ENCODE peak calls at places on chromosomes 16 and 17, in six cellular contexts. N is fibroblast of lung, E is IMR-90, H is Peyer's patch, K is uterus, F is thoracic aorta. P is an unnamed sample.

GRCh38 chr17:19322861-19323260 is 39.7 kb downstream of the B9D1 start:
- DNase-seq in K (peak; percentile 5), E (no peak), F (no peak), N (no peak), H (no peak), P (no peak)

GRCh38 chr17:61205931-61206330 is 193.7 kb upstream of the TBX2 start:
- DNase-seq in E (peak; percentile 31), N (peak; percentile 70), H (no peak), K (no peak), F (no peak), P (no peak)

GRCh38 chr17:78365561-78366108 is 5.8 kb upstream of the SOCS3 start:
- DNase-seq in H (no peak), K (no peak), E (no peak), F (no peak), N (peak; percentile 73), P (no peak)

GRCh38 chr17:19357351-19358140 is 5.0 kb downstream of the B9D1 start:
- DNase-seq in N (no peak), H (peak; percentile 39), F (no peak), E (no peak), K (no peak), P (no peak)

GRCh38 chr17:60832206-60832605 is 154.6 kb downstream of the BCAS3 start:
- DNase-seq in H (no peak), E (no peak), N (peak; percentile 46), F (no peak), K (no peak), P (no peak)

GRCh38 chr16:67800252-67801046 is 5.9 kb downstream of the RANBP10 start:
- DNase-seq in K (no peak), E (no peak), N (no peak), H (no peak), F (no peak), P (no peak)

GRCh38 chr17:28563475-28563874 is 7.8 kb downstream of the PIGS start:
- DNase-seq in K (no peak), F (no peak), H (no peak), N (peak; percentile 69), E (peak; percentile 60), P (no peak)

GRCh38 chr17:21512307-21513011 is 136.3 kb downstream of the KCNJ12 start:
- DNase-seq in N (no peak), F (no peak), K (no peak), E (no peak), H (no peak), P (no peak)

GRCh38 chr16:10838611-10839270 is 20.1 kb upstream of the TVP23A start:
- DNase-seq in K (no peak), E (no peak), N (no peak), H (no peak), F (no peak), P (peak; percentile 42)

GRCh38 chr17:58667934-58668597 is 23.8 kb downstream of the TEX14 start:
- DNase-seq in K (no peak), E (peak; percentile 49), F (no peak), N (peak; percentile 33), H (no peak), P (no peak)

GRCh38 chr17:31116167-31116566 is 21.4 kb downstream of the NF1 start:
- DNase-seq in N (no peak), F (no peak), H (no peak), E (no peak), K (no peak), P (no peak)

GRCh38 chr17:76092526-76093413 is 10.8 kb downstream of the EXOC7 start:
- DNase-seq in H (no peak), K (no peak), N (no peak), E (no peak), F (no peak), P (no peak)

GRCh38 chr16:78184554-78185183 is 85.2 kb downstream of the WWOX start:
- DNase-seq in H (no peak), K (no peak), E (peak; percentile 82), N (peak; percentile 49), F (no peak), P (no peak)

GRCh38 chr17:39058524-39058923 is 91.3 kb upstream of the FBXO47 start:
- DNase-seq in F (no peak), E (no peak), H (no peak), K (no peak), N (no peak), P (no peak)

GRCh38 chr17:49548506-49549310 is 27.0 kb upstream of the NXPH3 start:
- DNase-seq in E (peak; percentile 30), K (no peak), F (no peak), N (peak; percentile 26), H (no peak), P (peak; percentile 69)

GRCh38 chr16:51971184-51971583 is 575.8 kb downstream of the TOX3 start:
- DNase-seq in N (no peak), F (no peak), H (no peak), K (no peak), E (peak; percentile 52), P (no peak)

GRCh38 chr17:69999253-69999652 is 75.8 kb upstream of the KCNJ16 start:
- DNase-seq in F (no peak), N (no peak), H (no peak), E (no peak), K (no peak), P (no peak)

GRCh38 chr17:81049973-81050551 is 15.1 kb downstream of the BAIAP2 start:
- DNase-seq in F (no peak), E (no peak), H (peak; percentile 68), K (no peak), N (peak; percentile 91), P (peak; percentile 87)

GRCh38 chr16:23368469-23368868 is 66.4 kb downstream of the SCNN1B start:
- DNase-seq in E (peak; percentile 12), K (no peak), N (peak; percentile 7), F (no peak), H (no peak), P (no peak)

GRCh38 chr16:15055141-15056053 is 477 bp downstream of the NTAN1 start:
- DNase-seq in N (no peak), K (peak; percentile 35), E (peak; percentile 23), H (no peak), F (no peak), P (no peak)

GRCh38 chr17:32519769-32520701 is 33.2 kb downstream of the CDK5R1 start:
- DNase-seq in E (no peak), H (no peak), F (no peak), K (no peak), N (peak; percentile 49), P (no peak)

GRCh38 chr17:42760652-42761581 is at the start of gene RAMP2:
- DNase-seq in E (no peak), F (no peak), N (peak; percentile 10), K (no peak), H (no peak), P (peak; percentile 69)

GRCh38 chr16:57196753-57197152 is 10.6 kb downstream of the RSPRY1 start:
- DNase-seq in N (no peak), K (no peak), H (no peak), F (no peak), E (no peak), P (no peak)

GRCh38 chr17:78974635-78975591 is 4.8 kb downstream of the LGALS3BP start:
- DNase-seq in N (peak; percentile 75), F (peak; percentile 47), E (peak; percentile 84), K (peak; percentile 78), H (peak; percentile 72), P (peak; percentile 87)

DNA sequence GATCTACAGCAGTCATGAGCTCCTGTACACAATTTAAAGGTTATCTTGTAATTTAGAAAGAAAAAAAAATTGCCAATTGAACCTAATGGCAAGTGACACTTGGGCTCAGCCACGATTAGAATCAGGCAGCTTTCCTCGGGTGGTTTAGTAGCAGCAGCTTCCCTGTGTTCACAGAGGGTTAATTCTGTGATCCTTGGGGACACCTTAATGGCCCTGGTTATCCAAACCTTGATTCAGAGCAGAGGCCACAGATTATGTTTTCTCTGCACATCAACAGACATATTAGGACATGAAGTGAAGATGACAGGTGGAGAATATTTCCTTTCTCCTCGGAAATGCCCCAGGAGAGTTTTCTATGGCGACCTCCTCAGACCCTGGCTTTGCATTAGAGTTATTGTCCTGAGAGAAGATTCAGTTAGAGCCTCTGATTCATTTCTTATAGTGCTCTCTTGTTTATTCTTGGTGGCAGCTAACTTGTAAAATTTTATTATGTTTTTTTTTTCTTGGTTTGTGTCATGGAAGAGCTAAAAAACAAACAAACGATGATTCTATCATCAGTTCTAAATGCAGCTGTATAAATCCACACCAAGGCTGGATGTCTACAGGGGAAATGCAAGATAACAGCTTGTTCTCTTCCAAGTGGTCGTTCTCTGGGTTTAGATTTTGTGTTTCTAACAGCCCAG is 351.2 kb upstream of the DYNLRB2 start:
- DNase-seq in E (no peak), N (no peak), F (no peak), H (no peak), K (no peak), P (no peak)
- H3K4me3 ChIP-seq in E (no peak overlapping the region), N (no peak overlapping the region), F (no peak overlapping the region), H (no peak overlapping the region), K (no peak overlapping the region), P (no peak overlapping the region)

GRCh38 chr16:88927010-88927409 is 50.0 kb downstream of the CBFA2T3 start:
- DNase-seq in K (no peak), F (no peak), H (no peak), E (no peak), N (no peak), P (no peak)
- TF ChIP-seq CTCF in K (no peak), F (no peak), H (no peak), E (no peak), N (no peak), P (no peak)

GRCh38 chr17:3815925-3816324 is 14.9 kb upstream of the ITGAE start:
- DNase-seq in N (no peak), F (no peak), E (no peak), H (no peak), K (no peak), P (no peak)

GRCh38 chr17:3814361-3814760 is 13.4 kb upstream of the ITGAE start:
- DNase-seq in N (no peak), H (no peak), E (no peak), F (no peak), K (no peak), P (no peak)

GRCh38 chr17:3813171-3813570 is 12.2 kb upstream of the ITGAE start:
- DNase-seq in H (no peak), E (no peak), K (no peak), N (no peak), F (no peak), P (no peak)

GRCh38 chr17:3812771-3813170 is 11.8 kb upstream of the ITGAE start:
- DNase-seq in K (no peak), F (no peak), E (no peak), H (no peak), N (no peak), P (no peak)

GRCh38 chr17:3815122-3815521 is 14.1 kb upstream of the ITGAE start:
- DNase-seq in K (no peak), H (no peak), F (no peak), E (no peak), N (no peak), P (no peak)
- H3K4me1 ChIP-seq in K (no peaks in the 10 kb centered on the region), H (no peaks in the 10 kb centered on the region), F (no peaks in the 10 kb centered on the region), E (no peaks in the 10 kb centered on the region), N (no peaks in the 10 kb centered on the region), P (no peaks in the 10 kb centered on the region)

DNA sequence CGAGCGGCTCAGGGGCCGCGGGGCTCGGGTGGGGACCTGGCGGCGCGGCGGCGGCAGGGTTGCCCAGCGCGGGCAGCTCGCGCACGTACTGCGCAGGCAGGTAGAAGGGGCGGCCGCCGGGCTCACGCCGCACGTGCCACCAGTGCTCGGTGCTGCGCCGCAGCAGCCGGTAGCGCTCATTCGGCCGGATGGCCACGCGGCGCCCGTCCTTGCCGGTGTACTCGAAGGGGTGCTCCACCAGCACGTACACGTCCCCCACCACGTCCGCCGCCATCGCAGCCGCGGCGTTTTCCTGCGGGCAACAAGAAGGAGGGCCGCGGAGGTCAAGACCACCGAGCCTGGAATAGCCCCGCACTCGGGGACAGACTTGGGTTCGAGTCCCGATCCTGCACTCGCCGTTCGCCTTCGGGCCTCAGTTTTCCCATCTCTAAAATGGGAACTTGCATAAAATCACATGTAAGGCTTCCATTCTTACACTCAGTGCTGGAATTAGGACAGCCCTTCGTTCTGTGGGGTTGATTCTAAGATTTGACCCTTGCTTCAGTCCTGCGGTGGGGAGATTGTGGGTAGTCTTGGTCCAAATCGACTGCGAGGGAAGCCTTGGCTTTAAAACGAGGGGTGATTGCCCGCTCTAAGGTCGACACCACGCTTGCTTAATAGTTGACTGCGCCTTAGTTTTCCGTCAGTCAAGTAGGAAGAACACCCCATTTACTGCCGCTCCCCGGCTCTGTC is 2.5 kb downstream of the ARHGAP27 start:
- DNase-seq in F (no peak), K (no peak), N (no peak), H (no peak), E (no peak), P (peak; percentile 59)
- H3K4me3 ChIP-seq in F (peak overlapping the region; percentile 74), K (no peak overlapping the region), N (no peak overlapping the region), H (peak overlapping the region; percentile 60), E (no peak overlapping the region), P (peak overlapping the region; percentile 61)